ENCODE peak calls at places on chromosome 21, in five cellular contexts. P, C, X, Z and H are unnamed samples.

GRCh38 chr21:44947930-44948331 is 8.1 kb downstream of the SLX9 start:
- DNase-seq in X (no peak), P (no peak), Z (peak; percentile 72), C (no peak), H (no peak)

GRCh38 chr21:45997205-45997494 is 15.6 kb downstream of the COL6A1 start:
- DNase-seq in Z (peak; percentile 63), X (no peak), P (no peak), C (no peak), H (no peak)

GRCh38 chr21:34042735-34043134 is 30.6 kb upstream of the MRPS6 start:
- DNase-seq in P (no peak), Z (no peak), C (no peak), X (no peak), H (no peak)

GRCh38 chr21:35113064-35113463 is 64.0 kb upstream of the RUNX1 start:
- DNase-seq in X (no peak), Z (no peak), P (no peak), C (no peak), H (no peak)

GRCh38 chr21:33411949-33412430 is 8.8 kb downstream of the IFNGR2 start:
- DNase-seq in Z (no peak), X (peak; percentile 54), C (no peak), P (no peak), H (no peak)

GRCh38 chr21:32977216-32977615 is 48.5 kb upstream of the OLIG2 start:
- DNase-seq in X (no peak), P (no peak), C (no peak), Z (no peak), H (no peak)

GRCh38 chr21:45860493-45861155 is 120.9 kb upstream of the COL6A1 start:
- DNase-seq in Z (no peak), X (no peak), C (no peak), P (no peak), H (no peak)

GRCh38 chr21:45104560-45104959 is 30.2 kb downstream of the ADARB1 start:
- DNase-seq in C (no peak), Z (no peak), P (no peak), X (no peak), H (peak; percentile 46)

GRCh38 chr21:36388835-36389234 is 3.6 kb downstream of the CHAF1B start:
- DNase-seq in X (peak; percentile 20), P (peak; percentile 88), Z (no peak), C (no peak), H (peak; percentile 26)

GRCh38 chr21:46184625-46185555 is 631 bp upstream of the SPATC1L start:
- DNase-seq in X (peak; percentile 89), Z (peak; percentile 91), C (peak; percentile 36), P (peak; percentile 90), H (peak; percentile 65)

GRCh38 chr21:33245289-33245918 is 15.7 kb downstream of the IFNAR2 start:
- DNase-seq in P (no peak), X (peak; percentile 15), Z (no peak), C (no peak), H (no peak)

DNA sequence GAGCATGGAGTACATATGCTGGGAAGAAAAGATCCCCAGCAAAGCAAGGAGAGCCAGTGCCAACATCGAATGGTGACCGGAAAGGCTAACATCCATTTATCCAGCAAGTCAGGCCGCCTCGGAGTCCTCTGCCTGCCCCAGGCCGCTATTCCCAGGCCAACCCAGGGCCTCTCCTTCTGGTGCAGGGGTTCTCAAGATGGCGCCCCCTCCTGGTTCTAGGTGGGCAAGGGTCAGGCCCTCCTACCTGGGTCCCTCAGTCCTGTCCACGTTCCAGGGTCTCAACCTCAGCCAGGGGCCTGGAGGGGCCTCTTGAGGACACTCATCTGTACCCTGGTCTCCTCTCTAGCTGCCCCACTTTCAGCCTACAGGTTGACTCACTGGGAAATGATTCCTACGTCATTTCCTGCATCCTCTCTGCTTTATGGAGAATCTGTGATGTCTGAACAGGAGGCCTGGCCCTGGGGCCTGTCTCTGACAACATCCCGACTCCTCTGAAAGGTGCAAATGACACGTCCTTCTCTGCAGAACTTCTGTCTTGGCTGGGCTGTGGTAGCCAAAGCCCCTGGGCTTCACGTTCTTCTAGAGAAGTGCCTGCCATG is 145.3 kb downstream of the PSMG1 start:
- DNase-seq in C (no peak), Z (no peak), P (peak; percentile 72), X (no peak), H (no peak)
- TF ChIP-seq CTCF in C (no peak), Z (no peak), P (peak; percentile 75), X (no peak), H (no peak)

GRCh38 chr21:42735061-42735460 is 81.6 kb downstream of the PDE9A start:
- DNase-seq in Z (no peak), C (no peak), X (no peak), P (no peak), H (no peak)

GRCh38 chr21:42733037-42733632 is 79.7 kb downstream of the PDE9A start:
- DNase-seq in P (peak; percentile 28), C (no peak), X (no peak), Z (no peak), H (no peak)

GRCh38 chr21:42735944-42736343 is 82.5 kb downstream of the PDE9A start:
- DNase-seq in Z (no peak), P (no peak), X (no peak), C (no peak), H (no peak)

GRCh38 chr21:42733874-42734273 is 80.5 kb downstream of the PDE9A start:
- DNase-seq in X (no peak), C (no peak), Z (no peak), P (no peak), H (no peak)

GRCh38 chr21:42734323-42734971 is 81.0 kb downstream of the PDE9A start:
- DNase-seq in P (no peak), Z (no peak), C (no peak), X (peak; percentile 83), H (no peak)
- H3K27ac ChIP-seq in P (no peak overlapping the region), Z (no peak overlapping the region), C (no peak overlapping the region), X (peak overlapping the region; percentile 91), H (no peak overlapping the region)

DNA sequence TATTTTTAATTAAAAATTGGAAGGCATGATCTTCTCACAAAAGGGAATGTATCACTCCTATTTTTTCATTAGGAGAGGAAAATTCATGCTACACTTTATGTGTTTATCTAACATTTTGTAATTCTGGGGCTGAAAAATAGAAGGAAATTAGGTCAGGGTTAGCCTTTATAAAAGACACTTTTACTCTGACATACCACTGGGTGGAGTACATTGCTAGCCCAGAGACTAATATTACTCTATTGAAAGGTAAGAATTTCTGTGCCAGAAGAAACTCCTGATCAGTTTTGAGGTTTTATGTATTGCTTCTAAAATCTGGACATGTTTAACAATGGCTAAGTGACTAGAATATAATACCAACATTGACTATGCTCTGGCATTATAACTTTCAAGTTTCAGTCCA is 724.6 kb downstream of the USP25 start:
- DNase-seq in P (peak; percentile 10), C (no peak), Z (no peak), X (no peak), H (no peak)
- TF ChIP-seq CTCF in P (peak; percentile 36), C (no peak), Z (peak; percentile 12), X (peak; percentile 33), H (peak; percentile 5)

GRCh38 chr21:14962217-14962616 is 102.6 kb downstream of the NRIP1 start:
- DNase-seq in Z (no peak), C (no peak), P (no peak), X (no peak), H (no peak)

GRCh38 chr21:14964658-14965057 is 100.1 kb downstream of the NRIP1 start:
- DNase-seq in C (no peak), Z (no peak), X (no peak), P (no peak), H (no peak)

GRCh38 chr21:14968821-14969220 is 96.0 kb downstream of the NRIP1 start:
- DNase-seq in Z (no peak), C (no peak), P (no peak), X (no peak), H (no peak)

GRCh38 chr21:14972678-14973077 is 92.1 kb downstream of the NRIP1 start:
- DNase-seq in X (no peak), P (no peak), Z (no peak), C (no peak), H (no peak)

DNA sequence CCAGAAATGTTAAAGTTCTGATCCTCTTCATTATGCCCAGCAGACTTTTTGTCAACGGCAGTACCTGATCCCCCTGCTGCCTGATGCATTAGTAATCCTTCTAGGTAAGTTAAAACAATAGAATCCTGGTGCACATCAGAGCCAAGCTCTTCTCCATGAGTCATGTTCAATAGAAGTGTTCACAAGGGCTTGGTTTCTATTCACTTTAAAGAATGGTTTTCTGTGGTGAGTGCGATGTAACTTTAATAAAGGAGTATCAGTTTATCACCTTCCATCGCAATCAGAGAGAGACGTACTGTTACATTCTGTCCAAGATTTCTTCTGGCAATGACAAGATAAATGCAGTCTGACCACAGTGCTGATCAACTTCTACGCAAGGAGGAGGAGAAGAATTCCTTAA is 96.8 kb downstream of the NRIP1 start:
- DNase-seq in P (no peak), C (no peak), Z (no peak), X (no peak), H (peak; percentile 18)
- H3K27ac ChIP-seq in P (no peak overlapping the region), C (no peak overlapping the region), Z (no peak overlapping the region), X (no peak overlapping the region), H (no peak overlapping the region)

DNA sequence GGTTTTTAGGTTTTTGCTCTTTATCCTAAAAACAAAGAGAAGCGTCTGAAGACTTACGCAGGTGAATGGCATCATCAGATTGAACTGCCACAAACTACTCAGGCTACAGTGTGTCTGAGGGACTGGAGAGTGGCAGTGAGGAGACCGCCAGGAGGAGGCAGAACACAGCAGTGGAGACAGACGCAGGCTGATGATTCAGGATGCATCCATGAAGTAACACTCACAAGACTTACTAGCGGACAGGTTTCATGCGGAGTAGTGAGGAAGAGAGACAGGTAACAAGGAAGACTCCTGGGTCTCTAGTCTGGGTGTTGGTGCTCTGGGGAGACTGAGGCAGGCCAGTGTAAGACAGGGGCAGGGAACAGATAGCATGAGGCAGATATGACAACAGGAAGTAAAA is 5.7 kb downstream of the HSF2BP start:
- DNase-seq in Z (no peak), P (no peak), C (no peak), X (no peak), H (no peak)
- TF ChIP-seq CTCF in Z (no peak), P (peak; percentile 46), C (no peak), X (no peak), H (no peak)

GRCh38 chr21:40047211-40047610 is 180.0 kb downstream of the PCP4 start:
- DNase-seq in X (no peak), Z (no peak), C (no peak), P (no peak), H (no peak)
- H3K27ac ChIP-seq in X (no peak overlapping the region), Z (no peak overlapping the region), C (no peak overlapping the region), P (no peak overlapping the region), H (no peak overlapping the region)

DNA sequence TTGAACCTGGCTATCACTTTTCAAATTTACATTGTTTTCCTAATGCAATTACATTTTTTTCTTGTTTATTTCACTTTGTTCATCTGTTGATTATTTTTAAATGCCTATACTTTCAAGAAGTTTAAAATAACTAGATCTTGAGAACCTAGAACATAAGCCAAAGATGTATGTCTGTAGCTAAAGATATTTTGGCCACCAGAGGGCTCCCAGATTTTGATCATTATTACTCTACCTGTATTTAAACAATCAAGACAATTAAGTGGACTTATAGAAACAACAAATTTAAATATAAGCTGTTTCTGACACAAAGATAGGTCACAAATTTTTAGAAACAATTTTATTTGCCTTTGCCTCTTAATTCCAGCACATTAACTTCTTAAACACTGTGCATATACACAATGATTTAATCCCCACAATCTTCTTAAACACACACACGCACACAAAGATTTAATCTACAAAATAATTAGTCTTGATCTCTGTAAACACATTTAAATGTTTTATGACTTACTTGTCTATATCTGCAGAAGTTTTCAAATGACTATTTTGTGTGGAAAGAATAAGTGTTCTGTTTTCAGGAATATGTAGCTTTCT is 380.0 kb downstream of the DSCAM start:
- DNase-seq in C (no peak), X (peak; percentile 62), Z (no peak), P (peak; percentile 32), H (no peak)
- TF ChIP-seq CTCF in C (no peak), X (peak; percentile 76), Z (no peak), P (no peak), H (peak; percentile 36)